ENCODE peak calls at places on chromosomes 16 and 17, in ten cellular contexts. I is esophagus squamous epithelium, M is upper lobe of right lung, B is fibroblast of pulmonary artery, J is fibroblast of lung, A is HFF-Myc, E is brain microvascular endothelial cell, R is prostate gland, D is astrocyte of the spinal cord, L is BJ. Q is an unnamed sample.

GRCh38 chr17:13002761-13003453 is 14.9 kb downstream of the ELAC2 start:
- DNase-seq in B (peak), R (peak), A (peak), D (peak), E (peak), L (no peak), M (peak), I (no peak), J (peak), Q (peak)

GRCh38 chr17:56174421-56174820 is 21.1 kb downstream of the ANKFN1 start:
- DNase-seq in R (no peak), J (no peak), A (no peak), M (no peak), I (no peak), D (no peak), B (no peak), L (no peak), E (no peak), Q (no peak)

GRCh38 chr17:9231449-9232154 is 210.3 kb downstream of the NTN1 start:
- DNase-seq in E (no peak), I (no peak), M (no peak), R (no peak), A (no peak), B (no peak), L (no peak), D (no peak), J (no peak), Q (no peak)

GRCh38 chr16:51508813-51509212 is 357.7 kb upstream of the SALL1 start:
- DNase-seq in M (no peak), L (no peak), D (no peak), A (peak), I (no peak), R (no peak), J (no peak), B (peak), E (no peak), Q (no peak)

GRCh38 chr17:6648181-6648580 is 3.2 kb downstream of the MED31 start:
- DNase-seq in I (no peak), J (no peak), D (no peak), M (no peak), L (no peak), A (no peak), B (peak), E (no peak), R (no peak), Q (no peak)

GRCh38 chr17:21376835-21377690 is 906 bp downstream of the KCNJ12 start:
- DNase-seq in M (no peak), D (peak), E (peak), A (no peak), R (no peak), B (peak), I (no peak), L (no peak), J (peak), Q (no peak)

GRCh38 chr17:61600621-61601020 is 9.6 kb upstream of the NACA2 start:
- DNase-seq in D (no peak), I (no peak), E (no peak), M (no peak), L (no peak), B (no peak), R (no peak), J (no peak), A (no peak), Q (no peak)

GRCh38 chr16:53048139-53048915 is 4.4 kb downstream of the CHD9NB start:
- DNase-seq in D (no peak), A (no peak), M (no peak), B (no peak), R (no peak), I (no peak), E (no peak), L (no peak), J (no peak), Q (no peak)

GRCh38 chr17:65283704-65284103 is 146.5 kb downstream of the RGS9 start:
- DNase-seq in E (no peak), J (peak), R (no peak), L (no peak), B (no peak), A (no peak), I (no peak), M (no peak), D (no peak), Q (no peak)

GRCh38 chr17:37568350-37569053 is 40.7 kb downstream of the SYNRG start:
- DNase-seq in D (no peak), A (no peak), L (no peak), R (no peak), M (no peak), J (peak), I (no peak), E (no peak), B (no peak), Q (no peak)

GRCh38 chr16:4968879-4969278 is 10.7 kb downstream of the SEC14L5 start:
- DNase-seq in B (no peak), M (no peak), J (no peak), I (no peak), R (no peak), A (no peak), D (no peak), L (no peak), E (no peak), Q (no peak)

GRCh38 chr16:87496101-87496801 is 3.4 kb upstream of the ZCCHC14 start:
- DNase-seq in D (no peak), M (no peak), R (no peak), A (no peak), J (no peak), E (no peak), I (no peak), B (no peak), L (no peak), Q (no peak)

GRCh38 chr17:40714473-40714872 is 10.9 kb upstream of the KRT24 start:
- DNase-seq in A (no peak), L (no peak), I (no peak), D (no peak), J (peak), M (no peak), B (no peak), R (no peak), E (no peak), Q (no peak)
- TF ChIP-seq CTCF in A (no peak), L (no peak), I (no peak), D (no peak), J (no peak), M (no peak), B (no peak), R (no peak), E (peak), Q (no peak)

GRCh38 chr17:35536664-35537160 is 766 bp downstream of the SLFN12L start:
- DNase-seq in L (no peak), R (no peak), E (no peak), A (no peak), M (no peak), J (no peak), I (no peak), B (no peak), D (no peak), Q (no peak)

GRCh38 chr17:35529868-35530267 is 7.6 kb downstream of the SLFN12L start:
- DNase-seq in A (no peak), M (no peak), L (no peak), R (no peak), D (no peak), B (no peak), J (no peak), I (no peak), E (no peak), Q (no peak)

GRCh38 chr17:35537569-35538209 is at the start of gene SLFN12L:
- DNase-seq in D (no peak), M (no peak), L (no peak), R (no peak), J (no peak), E (no peak), I (no peak), A (no peak), B (no peak), Q (no peak)

GRCh38 chr17:35531170-35531569 is 6.3 kb downstream of the SLFN12L start:
- DNase-seq in B (no peak), E (no peak), R (no peak), L (no peak), M (no peak), D (no peak), A (no peak), I (no peak), J (no peak), Q (no peak)

GRCh38 chr17:35534694-35535093 is 2.8 kb downstream of the SLFN12L start:
- DNase-seq in E (no peak), I (no peak), R (no peak), M (no peak), D (no peak), A (no peak), B (no peak), L (no peak), J (no peak), Q (no peak)
- H3K4me3 ChIP-seq in E (no peak), I (no peak), R (no peak), M (peak), D (no peak), A (no peak), B (no peak), L (no peak), J (no peak), Q (no peak)

GRCh38 chr17:40963838-40964237 is 2.9 kb downstream of the KRT39 start:
- DNase-seq in R (no peak), D (no peak), A (no peak), B (peak), J (no peak), L (no peak), M (no peak), E (no peak), I (no peak), Q (no peak)
- TF ChIP-seq CTCF in R (peak), D (peak), A (peak), B (peak), J (peak), L (peak), M (peak), E (peak), I (peak), Q (peak)

GRCh38 chr17:82298538-82299421 is 18.6 kb downstream of the CD7 start:
- DNase-seq in B (no peak), E (no peak), M (peak), R (no peak), D (no peak), J (no peak), A (no peak), I (no peak), L (no peak), Q (no peak)

GRCh38 chr17:82296511-82297279 is 20.7 kb downstream of the CD7 start:
- DNase-seq in M (no peak), R (no peak), E (no peak), L (no peak), J (no peak), I (no peak), B (no peak), D (no peak), A (no peak), Q (no peak)

GRCh38 chr17:82297804-82298537 is 19.4 kb downstream of the CD7 start:
- DNase-seq in L (peak), E (peak), J (peak), I (peak), R (peak), M (peak), B (peak), D (peak), A (peak), Q (peak)

GRCh38 chr17:82295472-82295814 is 21.9 kb upstream of the CSNK1D start:
- DNase-seq in R (no peak), A (no peak), D (no peak), L (no peak), B (no peak), J (no peak), M (no peak), E (no peak), I (no peak), Q (no peak)

DNA sequence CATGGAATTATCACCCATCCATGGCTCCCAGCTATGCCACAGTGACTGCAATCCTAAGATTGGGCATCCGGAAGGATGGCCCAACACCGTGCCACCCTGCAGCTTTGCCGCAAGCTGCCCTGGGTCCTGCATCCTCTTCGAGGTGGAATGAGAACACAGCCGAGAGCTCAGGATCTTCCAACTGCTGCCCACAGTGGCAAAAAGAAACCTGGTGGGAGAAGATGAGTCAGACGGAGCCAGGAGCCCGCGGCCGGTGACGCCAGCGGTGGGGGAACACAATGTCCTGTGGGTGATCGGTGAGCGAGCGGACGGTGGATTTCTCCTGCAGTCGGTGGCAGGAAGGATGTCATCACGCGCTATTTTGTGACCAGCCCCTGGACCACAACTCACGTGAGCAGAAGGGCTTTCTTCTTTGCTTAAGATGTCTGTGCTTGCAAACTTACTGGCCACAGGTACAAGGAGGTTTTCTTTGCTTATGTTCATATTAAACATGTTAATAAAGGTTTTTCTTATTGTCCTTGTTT is 20.1 kb downstream of the CD7 start:
- DNase-seq in J (peak), M (peak), A (no peak), L (peak), I (peak), B (peak), D (peak), E (peak), R (peak), Q (no peak)
- H3K4me3 ChIP-seq in J (no peak), M (peak), A (peak), L (peak), I (peak), B (peak), D (peak), E (peak), R (peak), Q (no peak)

GRCh38 chr16:19710991-19711545 is 7.0 kb downstream of the KNOP1 start:
- DNase-seq in I (no peak), D (no peak), B (no peak), R (no peak), A (no peak), M (no peak), J (no peak), L (no peak), E (no peak), Q (no peak)
- TF ChIP-seq CTCF in I (no peak), D (no peak), B (no peak), R (no peak), A (no peak), M (no peak), J (no peak), L (no peak), E (no peak), Q (no peak)

GRCh38 chr17:42798383-42799380 is at the start of the genes CNTD1 and COA3:
- DNase-seq in B (peak), M (peak), I (no peak), E (peak), L (peak), A (peak), R (peak), D (peak), J (peak), Q (no peak)
- H3K4me3 ChIP-seq in B (peak), M (peak), I (peak), E (peak), L (peak), A (peak), R (peak), D (peak), J (peak), Q (peak)

DNA sequence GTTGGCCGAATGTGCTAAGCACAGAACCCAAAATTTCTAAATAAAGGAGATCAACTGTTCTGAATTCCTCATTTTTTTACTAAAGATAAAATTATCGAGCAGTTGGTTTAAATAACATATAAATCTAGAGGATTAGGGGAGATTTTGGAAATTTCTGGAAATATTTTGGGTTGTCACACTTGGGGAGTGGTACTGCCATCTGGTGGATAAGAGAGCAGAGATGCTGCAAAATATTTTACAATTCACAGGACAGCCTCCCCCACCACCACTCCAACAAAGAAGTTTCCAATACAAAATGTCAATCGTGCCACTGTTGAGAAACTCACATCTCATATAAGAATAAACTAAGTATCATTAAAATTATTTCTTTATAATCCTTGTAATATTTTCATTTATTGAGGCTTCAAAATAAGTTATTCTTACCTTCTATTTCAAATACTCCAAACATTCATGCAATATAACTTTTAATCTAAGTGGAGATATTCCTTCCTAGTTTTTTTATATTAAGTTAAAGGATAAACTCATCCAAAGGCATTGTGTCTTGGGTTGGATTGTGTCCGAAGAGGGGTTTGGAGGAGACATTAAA is 17.0 kb upstream of the ABCA8 start:
- DNase-seq in M (no peak), D (peak), E (peak), R (no peak), L (no peak), B (peak), J (peak), I (no peak), A (peak), Q (no peak)
- TF ChIP-seq CTCF in M (peak), D (peak), E (peak), R (peak), L (peak), B (peak), J (peak), I (peak), A (peak), Q (peak)

DNA sequence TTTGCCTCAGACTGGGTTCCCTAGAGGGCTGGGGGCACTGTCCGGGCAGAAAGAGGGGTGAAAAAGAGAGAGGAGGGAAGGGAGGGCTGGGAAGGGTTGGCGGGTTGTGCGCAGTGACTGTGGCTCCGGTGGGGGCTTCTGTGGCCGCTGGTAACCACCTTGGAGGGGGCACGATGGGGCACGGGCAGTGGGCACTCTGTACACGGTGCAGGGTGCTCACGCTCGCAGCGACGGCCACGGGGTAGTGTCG is 591 bp downstream of the PLLP start:
- DNase-seq in M (no peak), I (no peak), B (no peak), D (no peak), R (no peak), A (no peak), E (no peak), J (no peak), L (no peak), Q (no peak)
- H3K4me3 ChIP-seq in M (peak), I (peak), B (no peak), D (no peak), R (peak), A (no peak), E (no peak), J (no peak), L (no peak), Q (no peak)

GRCh38 chr17:78211032-78211431 is 3.0 kb upstream of the BIRC5 start:
- DNase-seq in M (no peak), B (no peak), L (no peak), A (no peak), I (no peak), J (no peak), R (no peak), D (no peak), E (no peak), Q (no peak)
- TF ChIP-seq CTCF in M (no peak), B (no peak), L (no peak), A (no peak), I (no peak), J (no peak), R (no peak), D (no peak), E (no peak), Q (no peak)

GRCh38 chr16:17270683-17271109 is 200.1 kb downstream of the XYLT1 start:
- DNase-seq in L (no peak), I (no peak), B (no peak), M (no peak), E (no peak), D (no peak), A (no peak), R (no peak), J (no peak), Q (no peak)
- H3K4me3 ChIP-seq in L (no peak), I (no peak), B (no peak), M (no peak), E (no peak), D (no peak), A (no peak), R (no peak), J (no peak), Q (no peak)

Q was measured in AG04449.